ENCODE peak calls at places on chromosomes 2 and 18, in four cellular contexts. B, J, N and O are unnamed samples.

GRCh38 chr2:58633576-58634365 is 392.6 kb upstream of the FANCL start:
- DNase-seq in J (no peak), N (peak), B (peak), O (peak)

GRCh38 chr18:59029663-59030421 is 109.8 kb upstream of the SEC11C start:
- DNase-seq in B (no peak), J (no peak), N (no peak), O (no peak)

GRCh38 chr2:62287895-62288589 is 92.1 kb downstream of the B3GNT2 start:
- DNase-seq in B (no peak), J (no peak), N (peak), O (no peak)

GRCh38 chr2:191316246-191316645 is 71.0 kb downstream of the MYO1B start:
- DNase-seq in B (no peak), J (peak), N (no peak), O (peak)

GRCh38 chr18:51066273-51066672 is 36.3 kb downstream of the SMAD4 start:
- DNase-seq in J (peak), B (no peak), N (no peak), O (peak)

GRCh38 chr2:46615555-46616487 is 136.5 kb downstream of the TMEM247 start:
- DNase-seq in N (no peak), B (no peak), J (peak), O (no peak)

GRCh38 chr2:19630921-19631320 is 270.9 kb downstream of the TTC32 start:
- DNase-seq in B (no peak), J (no peak), N (no peak), O (no peak)

GRCh38 chr2:54329482-54330225 is 73.6 kb upstream of the TSPYL6 start:
- DNase-seq in B (no peak), N (peak), J (peak), O (peak)

GRCh38 chr2:7633556-7634153 is 716.4 kb downstream of the RNF144A start:
- DNase-seq in N (peak), J (no peak), B (no peak), O (no peak)

GRCh38 chr18:7598167-7599062 is 31.3 kb downstream of the PTPRM start:
- DNase-seq in N (no peak), J (peak), B (no peak), O (peak)

GRCh38 chr2:238381341-238382130 is 45.2 kb upstream of the ASB1 start:
- DNase-seq in J (no peak), N (no peak), B (no peak), O (no peak)
- H3K4me2 ChIP-seq in J (no peak), N (no peak), B (peak), O (no peak)

GRCh38 chr2:69241039-69241586 is 145.9 kb downstream of the GFPT1 start:
- DNase-seq in B (no peak), N (no peak), J (no peak), O (no peak)

GRCh38 chr2:69241664-69242063 is 145.4 kb downstream of the GFPT1 start:
- DNase-seq in B (no peak), J (no peak), N (no peak), O (no peak)

GRCh38 chr2:69238449-69239031 is 148.5 kb downstream of the GFPT1 start:
- DNase-seq in N (peak), J (peak), B (no peak), O (peak)

GRCh38 chr2:69235863-69236262 is 151.2 kb downstream of the GFPT1 start:
- DNase-seq in J (no peak), B (no peak), N (no peak), O (no peak)

DNA sequence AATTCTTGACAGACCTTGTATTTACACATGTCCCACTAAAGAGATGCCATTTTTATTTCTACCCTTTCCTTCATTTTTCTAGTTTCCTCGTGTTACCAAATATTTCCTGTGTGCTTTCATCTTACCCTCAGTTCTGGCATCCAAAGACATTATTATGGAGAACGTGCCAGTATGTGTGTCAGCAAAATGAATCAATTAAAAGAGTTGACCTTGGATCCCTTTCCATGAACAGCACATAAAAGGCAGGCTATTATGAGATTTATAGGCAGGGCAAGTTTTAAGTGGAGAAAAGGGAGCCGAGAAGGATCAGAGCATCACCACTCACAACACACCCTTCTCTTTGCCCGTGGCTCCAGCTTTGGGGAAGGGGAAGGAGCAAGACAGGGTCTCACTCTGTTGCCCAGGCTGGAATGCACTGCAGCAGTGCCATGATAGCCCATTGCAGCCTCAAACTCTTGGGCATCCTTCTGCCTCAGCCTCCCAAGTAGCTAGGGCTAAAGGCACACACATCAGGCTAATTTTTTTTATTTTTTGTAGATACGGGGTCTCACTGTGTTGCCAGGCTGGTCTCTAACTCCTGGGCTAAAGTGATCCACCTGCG is 149.9 kb downstream of the GFPT1 start:
- DNase-seq in J (no peak), N (no peak), B (no peak), O (no peak)
- H3K4me2 ChIP-seq in J (no peak), N (no peak), B (no peak), O (no peak)

GRCh38 chr2:40483590-40483989 is 31.7 kb upstream of the SLC8A1 start:
- DNase-seq in J (no peak), N (no peak), B (no peak), O (no peak)
- H3K4me2 ChIP-seq in J (no peak), N (no peak), B (no peak), O (no peak)

DNA sequence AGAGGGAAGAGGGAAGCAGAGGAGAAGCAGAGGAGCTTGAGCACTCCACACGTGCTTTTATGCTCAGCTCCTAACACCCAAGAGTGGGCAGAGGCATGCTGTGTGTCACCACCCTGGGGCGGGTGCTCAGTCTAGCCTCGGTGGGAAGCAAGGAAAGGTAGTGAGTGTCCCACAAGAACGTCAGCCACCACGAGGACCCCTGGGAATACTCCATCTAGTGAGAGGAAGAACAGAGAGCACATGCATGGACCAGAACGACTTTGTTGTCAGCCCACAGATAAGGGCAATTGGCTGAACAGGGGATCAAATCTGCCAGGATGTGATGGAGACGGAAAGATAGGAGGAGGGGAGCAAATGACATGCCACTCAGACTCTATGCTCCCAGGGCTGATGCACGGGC is 83.4 kb downstream of the XDH start:
- DNase-seq in N (no peak), J (no peak), B (no peak), O (no peak)
- H3K4me2 ChIP-seq in N (no peak), J (no peak), B (no peak), O (no peak)